ENCODE peak calls at places on chromosomes 2 and 18, in nine cellular contexts. A, G, M, W, O, S, X, L and H are unnamed samples.
A peak's percentile ranks its signal among the peaks of the same experiment; 100 is the strongest.

GRCh38 chr2:84971799-84972790 is 1.1 kb downstream of the KCMF1 start:
- DNase-seq in A (peak; percentile 70), G (no peak), M (peak; percentile 79), W (peak; percentile 43), O (peak; percentile 75), S (no peak), X (peak; percentile 42), L (no peak), H (peak; percentile 72)

GRCh38 chr18:49207373-49207772 is 253.1 kb downstream of the DYM start:
- DNase-seq in A (no peak), G (peak; percentile 45), M (no peak), W (no peak), O (no peak), S (no peak), X (peak; percentile 54), L (no peak), H (no peak)

GRCh38 chr2:36650031-36650430 is 46.5 kb upstream of the VIT start:
- DNase-seq in A (no peak), G (peak; percentile 73), M (no peak), W (no peak), O (peak; percentile 40), S (no peak), X (peak; percentile 75), L (no peak), H (no peak)

GRCh38 chr2:163834841-163835240 is 99.0 kb upstream of the FIGN start:
- DNase-seq in A (no peak), G (no peak), M (no peak), W (no peak), O (no peak), S (no peak), X (no peak), L (no peak), H (no peak)

GRCh38 chr2:74327205-74327604 is 16.0 kb downstream of the SLC4A5 start:
- DNase-seq in A (no peak), G (no peak), M (no peak), W (no peak), O (no peak), S (no peak), X (no peak), L (no peak), H (no peak)

GRCh38 chr2:202941771-202942170 is 29.7 kb downstream of the CARF start:
- DNase-seq in A (no peak), G (peak; percentile 65), M (no peak), W (no peak), O (no peak), S (no peak), X (peak; percentile 83), L (peak; percentile 7), H (no peak)

GRCh38 chr2:1799174-1799573 is 54.9 kb upstream of the PXDN start:
- DNase-seq in A (no peak), G (no peak), M (no peak), W (no peak), O (no peak), S (no peak), X (no peak), L (no peak), H (no peak)

GRCh38 chr2:217611626-217612127 is 391.1 kb downstream of the TNS1 start:
- DNase-seq in A (no peak), G (no peak), M (no peak), W (no peak), O (no peak), S (no peak), X (peak; percentile 5), L (no peak), H (no peak)

GRCh38 chr2:25697559-25698341 is 24.4 kb upstream of the DTNB start:
- DNase-seq in A (no peak), G (no peak), M (no peak), W (no peak), O (no peak), S (no peak), X (no peak), L (no peak), H (peak; percentile 23)

GRCh38 chr2:138814123-138814883 is 34.1 kb upstream of the NXPH2 start:
- DNase-seq in A (no peak), G (no peak), M (no peak), W (no peak), O (no peak), S (no peak), X (no peak), L (no peak), H (no peak)

GRCh38 chr2:128734521-128735295 is 416.0 kb upstream of the HS6ST1 start:
- DNase-seq in A (no peak), G (no peak), M (peak; percentile 46), W (no peak), O (no peak), S (no peak), X (peak; percentile 29), L (no peak), H (no peak)

GRCh38 chr18:46412831-46413371 is 244.1 kb downstream of the LOXHD1 start:
- DNase-seq in A (no peak), G (no peak), M (no peak), W (no peak), O (no peak), S (no peak), X (no peak), L (no peak), H (no peak)

GRCh38 chr2:177675256-177676220 is 283.0 kb downstream of the AGPS start:
- DNase-seq in A (no peak), G (no peak), M (no peak), W (peak; percentile 12), O (no peak), S (no peak), X (no peak), L (no peak), H (no peak)

GRCh38 chr18:74139888-74140287 is 7.7 kb downstream of the FBXO15 start:
- DNase-seq in A (no peak), G (peak; percentile 63), M (peak; percentile 53), W (no peak), O (no peak), S (no peak), X (peak; percentile 87), L (no peak), H (no peak)

GRCh38 chr2:28662468-28663095 is 89.0 kb upstream of the PPP1CB start:
- DNase-seq in A (no peak), G (peak; percentile 71), M (no peak), W (no peak), O (peak; percentile 57), S (no peak), X (peak; percentile 81), L (no peak), H (no peak)

GRCh38 chr2:118124293-118124891 is 36.1 kb downstream of the INSIG2 start:
- DNase-seq in A (no peak), G (no peak), M (no peak), W (no peak), O (no peak), S (no peak), X (no peak), L (no peak), H (no peak)

GRCh38 chr18:4017479-4017878 is 437.6 kb downstream of the DLGAP1 start:
- DNase-seq in A (no peak), G (no peak), M (peak; percentile 32), W (no peak), O (no peak), S (no peak), X (peak; percentile 2), L (no peak), H (no peak)

GRCh38 chr2:147631294-147631693 is 213.5 kb upstream of the ACVR2A start:
- DNase-seq in A (no peak), G (no peak), M (no peak), W (no peak), O (no peak), S (no peak), X (no peak), L (no peak), H (no peak)

GRCh38 chr2:83517727-83518368 is 941.2 kb downstream of the SUCLG1 start:
- DNase-seq in A (no peak), G (no peak), M (no peak), W (no peak), O (no peak), S (no peak), X (no peak), L (no peak), H (no peak)

GRCh38 chr2:83516503-83516902 is 942.6 kb downstream of the SUCLG1 start:
- DNase-seq in A (no peak), G (no peak), M (no peak), W (no peak), O (no peak), S (no peak), X (no peak), L (no peak), H (no peak)
- TF ChIP-seq CTCF in A (no peak), G (peak; percentile 21), M (no peak), W (no peak), O (no peak), S (no peak), X (no peak), L (no peak), H (no peak)

DNA sequence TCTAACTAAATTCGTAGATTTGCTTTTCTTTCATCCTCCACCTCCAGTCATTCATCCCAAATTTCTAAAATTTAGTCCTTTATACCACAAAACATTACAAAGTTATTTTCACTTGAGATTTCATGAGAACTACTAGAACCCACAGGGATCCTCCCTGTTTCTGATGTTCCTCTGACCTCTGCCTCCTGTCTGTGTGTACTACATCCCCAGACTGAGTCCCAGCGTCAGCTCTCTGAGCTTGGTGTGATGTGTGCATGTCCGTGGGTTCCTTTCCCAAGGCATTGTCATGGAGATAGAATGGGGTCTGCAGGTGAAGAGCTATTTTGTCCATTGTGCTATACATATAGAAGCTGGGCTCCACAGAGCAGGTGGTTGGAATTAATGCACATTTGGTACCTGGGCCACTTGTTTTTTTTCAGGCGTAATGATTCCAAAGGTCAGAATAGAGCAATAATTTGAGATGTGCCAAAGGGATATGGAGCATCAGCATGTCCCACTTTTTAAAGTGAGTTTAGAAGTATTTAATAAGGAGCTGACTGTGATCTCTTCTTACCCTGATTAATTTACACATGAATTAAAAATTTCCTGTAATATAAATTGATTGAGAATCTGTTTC is 151.2 kb upstream of the BOD1L2 start:
- DNase-seq in A (no peak), G (no peak), M (no peak), W (peak; percentile 10), O (no peak), S (no peak), X (no peak), L (no peak), H (peak; percentile 19)
- TF ChIP-seq CTCF in A (no peak), G (no peak), M (no peak), W (peak; percentile 41), O (no peak), S (no peak), X (no peak), L (no peak), H (no peak)

DNA sequence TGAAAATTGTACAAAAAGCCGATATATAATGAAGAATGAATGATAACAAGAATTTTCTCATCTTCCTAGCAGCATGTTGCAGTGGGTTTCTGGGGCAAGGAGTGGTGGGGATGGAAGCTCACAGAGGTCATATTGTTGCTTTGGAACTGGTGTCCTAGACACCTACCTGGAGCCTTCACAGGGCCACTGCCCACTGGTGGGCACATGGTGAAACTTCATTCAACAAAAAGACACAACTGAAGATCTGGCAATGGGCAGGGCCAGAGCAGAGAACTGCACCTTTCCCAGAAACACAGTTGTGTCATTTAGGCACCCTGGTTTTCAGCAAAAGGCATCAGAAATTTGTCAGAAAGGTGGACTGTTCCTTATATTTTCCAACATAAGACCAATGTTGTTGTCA is 115.3 kb downstream of the FHOD3 start:
- DNase-seq in A (no peak), G (peak; percentile 26), M (no peak), W (peak; percentile 32), O (no peak), S (no peak), X (no peak), L (no peak), H (no peak)
- TF ChIP-seq CTCF in A (peak; percentile 33), G (peak; percentile 80), M (no peak), W (peak; percentile 60), O (no peak), S (peak; percentile 43), X (peak; percentile 32), L (peak; percentile 51), H (no peak)

GRCh38 chr2:61811821-61812220 is 42.0 kb downstream of the FAM161A start:
- DNase-seq in A (no peak), G (no peak), M (no peak), W (no peak), O (no peak), S (no peak), X (no peak), L (no peak), H (no peak)
- TF ChIP-seq CTCF in A (no peak), G (no peak), M (no peak), W (no peak), O (no peak), S (no peak), X (no peak), L (no peak), H (no peak)